ENCODE peak calls at places on chromosomes 3 and 15, in five cellular contexts. M, H, R, S and I are unnamed samples.

GRCh38 chr3:86814918-86815655 is 175.9 kb downstream of the VGLL3 start:
- DNase-seq in R (no peak), H (no peak), S (peak), M (peak), I (peak)

GRCh38 chr3:50542177-50543034 is 25.1 kb downstream of the C3orf18 start:
- DNase-seq in R (peak), M (peak), H (peak), S (peak), I (peak)

GRCh38 chr3:169195672-169196071 is 467.8 kb downstream of the MECOM start:
- DNase-seq in M (no peak), H (no peak), S (no peak), R (no peak), I (no peak)

GRCh38 chr3:108036984-108037741 is 53.7 kb downstream of the CD47 start:
- DNase-seq in H (no peak), R (peak), M (peak), S (no peak), I (no peak)

GRCh38 chr3:49387721-49388120 is 24.1 kb downstream of the RHOA start:
- DNase-seq in M (peak), S (no peak), R (peak), H (no peak), I (no peak)

GRCh38 chr15:48087844-48088243 is 32.9 kb upstream of the SLC24A5 start:
- DNase-seq in S (no peak), R (no peak), M (no peak), H (no peak), I (no peak)

GRCh38 chr3:46386206-46386605 is 15.5 kb downstream of the CCR5 start:
- DNase-seq in M (peak), H (no peak), S (no peak), R (peak), I (no peak)

GRCh38 chr3:140186421-140186920 is 251.5 kb downstream of the CLSTN2 start:
- DNase-seq in S (no peak), M (peak), H (no peak), R (no peak), I (no peak)

GRCh38 chr15:25171111-25171811 is 216.5 kb downstream of the SNRPN start:
- DNase-seq in R (no peak), M (no peak), S (no peak), H (no peak), I (no peak)

GRCh38 chr15:33068531-33068990 is 126.0 kb downstream of the FMN1 start:
- DNase-seq in S (no peak), M (no peak), R (peak), H (no peak), I (peak)

GRCh38 chr3:49554639-49555265 is 475 bp downstream of the BSN start:
- DNase-seq in M (peak), S (no peak), H (peak), R (peak), I (peak)

GRCh38 chr3:179164857-179165256 is 16.7 kb downstream of the PIK3CA start:
- DNase-seq in S (no peak), M (no peak), R (no peak), H (no peak), I (no peak)

GRCh38 chr3:179174316-179174715 is 26.2 kb downstream of the PIK3CA start:
- DNase-seq in S (no peak), H (no peak), R (no peak), M (no peak), I (no peak)

GRCh38 chr3:179172546-179172945 is 24.4 kb downstream of the PIK3CA start:
- DNase-seq in M (no peak), S (no peak), H (no peak), R (no peak), I (no peak)

GRCh38 chr3:179166561-179167201 is 18.5 kb downstream of the PIK3CA start:
- DNase-seq in M (no peak), H (no peak), R (no peak), S (no peak), I (no peak)

DNA sequence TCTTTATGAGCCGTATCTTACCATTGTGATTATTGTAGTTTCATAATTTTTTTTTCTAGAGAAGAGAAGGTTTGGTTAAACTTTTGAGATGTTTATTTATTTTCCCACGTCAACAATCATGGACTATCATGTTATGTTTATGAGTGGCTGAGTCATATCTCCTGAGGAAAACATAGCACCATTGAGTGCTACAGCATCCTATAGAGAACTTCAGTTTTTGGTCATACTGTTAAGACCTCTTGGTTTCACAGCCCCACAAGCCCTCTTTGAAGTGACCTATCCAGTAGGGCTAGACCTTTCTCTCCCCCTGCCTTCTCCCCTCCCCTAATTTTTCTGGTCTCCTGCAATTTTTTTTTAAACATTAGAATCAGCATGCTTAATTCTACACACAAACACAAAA is 20.8 kb downstream of the PIK3CA start:
- DNase-seq in H (no peak), S (no peak), M (no peak), R (peak), I (no peak)
- H3K4me3 ChIP-seq in H (no peak), S (no peak), M (no peak), R (no peak), I (no peak)

DNA sequence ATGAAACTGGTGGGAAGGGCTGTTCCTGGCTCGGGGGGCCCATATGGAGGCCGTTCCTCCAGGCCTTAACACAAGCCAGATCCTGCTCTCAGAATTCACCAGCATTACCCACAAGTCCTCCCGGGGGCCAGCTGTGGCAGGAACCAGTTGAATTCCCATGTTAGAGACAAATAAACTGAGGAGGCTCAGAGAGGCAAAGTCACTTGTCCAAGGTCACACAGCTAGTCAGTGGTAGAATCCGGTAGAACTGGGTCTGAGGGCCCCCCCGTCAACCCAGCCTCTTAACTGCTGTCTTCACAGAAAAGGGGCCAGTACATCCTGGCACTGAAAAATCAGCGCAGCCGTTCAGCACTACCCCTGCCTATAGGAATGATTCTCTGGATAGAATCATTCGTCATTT is 12.3 kb upstream of the TSEN2 start:
- DNase-seq in S (no peak), R (no peak), H (no peak), M (no peak), I (no peak)
- H2BK15ac ChIP-seq in S (no peak), R (no peak), H (no peak), M (peak), I (no peak)

DNA sequence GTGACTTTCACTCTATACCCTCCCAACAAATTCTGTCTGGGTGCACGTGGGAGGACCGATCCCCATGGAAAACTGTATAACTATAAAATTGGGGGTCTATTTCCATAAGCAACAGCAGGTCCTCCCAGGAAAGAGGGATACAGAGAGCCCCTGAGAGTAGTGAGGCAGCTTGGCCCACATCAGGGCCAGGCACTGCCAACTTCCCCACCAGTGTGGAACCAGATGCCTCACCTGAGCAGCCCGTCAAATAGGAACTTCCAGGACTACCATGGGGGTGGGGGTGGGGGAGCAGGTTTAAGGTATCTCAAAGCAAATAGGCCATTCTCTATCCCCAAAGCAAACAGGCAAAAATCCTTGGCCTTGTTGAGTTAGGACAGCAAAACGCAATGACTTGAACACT is 33.3 kb upstream of the DUSP7 start:
- DNase-seq in M (no peak), H (no peak), R (no peak), S (no peak), I (no peak)
- H3K4me3 ChIP-seq in M (no peak), H (no peak), R (no peak), S (no peak), I (no peak)

GRCh38 chr15:94877833-94878232 is 646.5 kb downstream of the MCTP2 start:
- DNase-seq in R (peak), S (no peak), H (no peak), M (no peak), I (peak)

DNA sequence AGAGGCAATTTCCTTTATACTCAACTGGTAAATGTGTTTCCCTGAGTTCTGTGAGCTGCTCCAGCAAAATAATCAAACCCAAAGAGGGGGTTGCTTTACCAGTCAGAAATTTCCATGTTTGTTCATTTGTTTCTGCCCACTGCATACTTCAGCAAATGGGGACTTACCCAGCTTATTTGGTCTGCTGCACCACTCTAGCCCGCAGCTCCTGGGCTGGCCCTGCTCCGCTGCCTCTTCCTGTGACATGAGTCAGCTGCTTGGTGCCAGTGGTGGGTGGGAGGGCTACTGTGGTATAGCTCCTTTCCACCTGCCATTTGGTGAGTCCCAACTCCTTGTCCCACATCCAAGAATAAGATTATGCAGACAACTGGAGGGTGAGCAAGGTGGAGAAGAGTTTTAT is 644.2 kb downstream of the MCTP2 start:
- DNase-seq in M (no peak), S (no peak), H (no peak), R (no peak), I (no peak)
- H2BK15ac ChIP-seq in M (no peak), S (no peak), H (no peak), R (no peak), I (no peak)

DNA sequence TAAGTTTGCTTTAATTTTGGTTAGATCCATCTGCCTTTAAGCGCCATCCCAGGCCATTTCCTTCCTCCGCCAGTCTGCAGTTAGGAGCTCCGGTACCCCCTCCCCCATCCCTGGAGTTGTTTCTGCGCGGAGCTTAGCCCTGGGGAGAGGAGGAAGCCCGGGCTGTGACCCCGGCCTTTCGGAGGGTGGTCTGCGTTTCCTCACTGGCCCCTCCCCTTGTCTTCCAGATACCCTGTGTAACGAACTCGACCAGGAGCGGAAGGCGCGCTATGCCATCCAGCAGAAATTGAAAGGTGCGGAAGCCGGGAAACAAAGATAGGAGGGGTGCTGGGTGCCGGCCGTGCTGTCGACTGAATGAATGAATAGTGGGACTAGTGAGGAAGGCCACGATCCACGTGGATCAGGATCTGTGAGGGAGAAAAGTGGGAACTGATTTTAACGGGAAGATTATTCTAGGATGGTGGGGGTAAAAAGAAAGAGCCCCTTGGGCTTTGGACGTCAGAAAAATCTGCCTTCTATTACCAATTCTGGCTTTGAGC is 6.8 kb downstream of the RNU6-1 start:
- DNase-seq in R (no peak), S (no peak), M (no peak), H (no peak), I (no peak)
- H3K4me3 ChIP-seq in R (peak), S (peak), M (peak), H (peak), I (no peak)

DNA sequence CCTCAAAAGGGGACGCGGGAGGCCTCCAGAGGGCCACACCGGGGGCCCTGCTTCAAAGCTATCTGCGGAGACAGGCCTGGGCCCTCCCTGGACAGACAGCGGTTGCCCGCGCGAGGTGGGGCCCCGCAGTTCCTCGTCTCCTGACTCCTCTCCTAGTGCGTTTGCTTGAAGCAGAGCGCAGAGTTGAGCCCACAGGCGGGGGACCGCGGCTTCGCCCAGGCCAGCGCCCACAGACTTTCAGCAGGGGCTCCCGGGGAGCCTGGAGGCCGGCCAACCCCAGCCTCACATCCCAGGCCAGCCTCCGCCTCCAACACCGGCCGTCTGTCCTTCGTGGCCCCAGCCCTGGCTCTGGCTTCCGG is 540 bp upstream of the ADAMTS7 start:
- DNase-seq in H (no peak), R (no peak), S (no peak), M (no peak), I (no peak)
- H2BK15ac ChIP-seq in H (peak), R (peak), S (peak), M (peak), I (no peak)

GRCh38 chr15:71456812-71457211 is 341.5 kb downstream of the THSD4 start:
- DNase-seq in M (no peak), S (no peak), H (no peak), R (no peak), I (no peak)
- H3K4me3 ChIP-seq in M (no peak), S (no peak), H (no peak), R (no peak), I (no peak)

DNA sequence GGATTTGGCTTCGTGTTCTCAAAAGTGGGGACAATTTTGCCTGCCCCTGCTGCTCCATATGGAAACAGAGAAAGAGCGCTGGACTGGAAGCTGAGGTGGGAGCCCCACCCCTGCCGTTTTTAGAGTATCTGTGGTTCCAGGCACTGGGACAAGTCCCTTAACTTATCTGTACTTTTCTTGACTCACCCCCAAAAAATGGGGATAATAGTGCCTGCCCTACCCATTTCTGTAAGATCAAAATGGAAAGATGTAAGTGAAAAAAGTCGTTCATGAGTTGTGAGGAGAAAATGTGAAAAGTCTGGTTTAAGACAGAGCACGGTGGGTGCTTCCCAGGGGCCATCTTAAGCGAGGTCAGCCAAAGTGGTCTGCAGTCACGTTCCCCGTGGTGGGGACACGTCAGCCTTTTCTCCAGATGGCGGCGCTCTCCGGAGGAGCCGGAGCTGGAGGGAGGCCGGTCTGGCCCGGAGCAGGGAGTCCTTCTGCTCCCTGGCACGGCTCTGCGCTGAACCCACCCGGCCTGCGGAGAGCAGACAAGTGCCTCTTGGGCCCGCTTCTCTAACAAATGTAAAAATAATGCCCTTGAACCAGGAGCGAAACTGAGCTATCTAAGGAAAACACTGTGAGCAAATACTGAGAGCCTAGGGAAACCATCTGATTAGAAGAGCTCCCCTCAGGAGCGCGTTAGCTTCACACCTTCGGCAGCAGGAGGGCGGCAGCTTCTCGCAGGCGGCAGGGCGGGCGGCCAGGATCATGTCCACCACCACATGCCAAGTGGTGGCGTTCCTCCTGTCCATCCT is at the start of gene CLDN18:
- DNase-seq in H (no peak), M (no peak), R (no peak), S (no peak), I (peak)
- H2BK15ac ChIP-seq in H (peak), M (no peak), R (no peak), S (no peak), I (no peak)

GRCh38 chr3:123720638-123721037 is 135.8 kb upstream of the HACD2 start:
- DNase-seq in M (no peak), R (no peak), H (no peak), S (no peak), I (no peak)
- H3K4me3 ChIP-seq in M (no peak), R (no peak), H (no peak), S (no peak), I (no peak)